ENCODE peak calls at places on chromosomes 5 and 9, in six cellular contexts. One of them, this sample, is unnamed.

GRCh38 chr5:138685052-138685755 is 68.0 kb upstream of the CTNNA1 start:
- DNase-seq in mesenchymal stem cell: peak
- DNase-seq in H9: no peak
- DNase-seq in neuronal stem cell: no peak
- DNase-seq in mesendoderm: no peak
- DNase-seq in trophoblast cell: no peak
- DNase-seq in this sample: no peak

GRCh38 chr5:170275376-170275994 is 22.1 kb downstream of the LCP2 start:
- DNase-seq in mesenchymal stem cell: no peak
- DNase-seq in H9: no peak
- DNase-seq in neuronal stem cell: no peak
- DNase-seq in mesendoderm: no peak
- DNase-seq in trophoblast cell: peak
- DNase-seq in this sample: no peak

GRCh38 chr5:93578813-93579560 is 2.0 kb downstream of the NR2F1-AS1 start:
- DNase-seq in mesenchymal stem cell: peak
- DNase-seq in H9: peak
- DNase-seq in neuronal stem cell: no peak
- DNase-seq in mesendoderm: no peak
- DNase-seq in trophoblast cell: no peak
- DNase-seq in this sample: peak

GRCh38 chr5:19122923-19123322 is 865.1 kb downstream of the CDH18 start:
- DNase-seq in mesenchymal stem cell: no peak
- DNase-seq in H9: no peak
- DNase-seq in neuronal stem cell: no peak
- DNase-seq in mesendoderm: no peak
- DNase-seq in trophoblast cell: no peak
- DNase-seq in this sample: no peak

GRCh38 chr5:132044207-132044606 is 16.2 kb upstream of the IL3 start:
- DNase-seq in mesenchymal stem cell: no peak
- DNase-seq in H9: peak
- DNase-seq in neuronal stem cell: no peak
- DNase-seq in mesendoderm: no peak
- DNase-seq in trophoblast cell: peak
- DNase-seq in this sample: no peak

GRCh38 chr5:178780581-178781498 is 50.4 kb upstream of the ZNF354A start:
- DNase-seq in mesenchymal stem cell: no peak
- DNase-seq in H9: no peak
- DNase-seq in neuronal stem cell: no peak
- DNase-seq in mesendoderm: no peak
- DNase-seq in trophoblast cell: no peak
- DNase-seq in this sample: no peak

GRCh38 chr5:78050888-78051287 is 243.6 kb downstream of the AP3B1 start:
- DNase-seq in mesenchymal stem cell: peak
- DNase-seq in H9: no peak
- DNase-seq in neuronal stem cell: no peak
- DNase-seq in mesendoderm: no peak
- DNase-seq in trophoblast cell: no peak
- DNase-seq in this sample: peak

GRCh38 chr5:125276121-125276520 is 529.7 kb upstream of the ZNF608 start:
- DNase-seq in mesenchymal stem cell: no peak
- DNase-seq in H9: no peak
- DNase-seq in neuronal stem cell: no peak
- DNase-seq in mesendoderm: no peak
- DNase-seq in trophoblast cell: no peak
- DNase-seq in this sample: no peak

GRCh38 chr9:114155967-114156294 is 594 bp downstream of the COL27A1 start:
- DNase-seq in mesenchymal stem cell: no peak
- DNase-seq in H9: no peak
- DNase-seq in neuronal stem cell: no peak
- DNase-seq in mesendoderm: no peak
- DNase-seq in trophoblast cell: no peak
- DNase-seq in this sample: no peak

GRCh38 chr5:111859533-111860270 is 102.7 kb upstream of the NREP start:
- DNase-seq in mesenchymal stem cell: peak
- DNase-seq in H9: no peak
- DNase-seq in neuronal stem cell: no peak
- DNase-seq in mesendoderm: no peak
- DNase-seq in trophoblast cell: no peak
- DNase-seq in this sample: peak

GRCh38 chr9:133759146-133759900 is 21.2 kb upstream of the SARDH start:
- DNase-seq in mesenchymal stem cell: no peak
- DNase-seq in H9: peak
- DNase-seq in neuronal stem cell: no peak
- DNase-seq in mesendoderm: no peak
- DNase-seq in trophoblast cell: no peak
- DNase-seq in this sample: no peak

GRCh38 chr5:178304761-178305645 is 72.4 kb upstream of the PHYKPL start:
- DNase-seq in mesenchymal stem cell: no peak
- DNase-seq in H9: peak
- DNase-seq in neuronal stem cell: no peak
- DNase-seq in mesendoderm: no peak
- DNase-seq in trophoblast cell: no peak
- DNase-seq in this sample: no peak

GRCh38 chr9:37324691-37325490 is 97.6 kb upstream of the GRHPR start:
- DNase-seq in mesenchymal stem cell: no peak
- DNase-seq in H9: no peak
- DNase-seq in neuronal stem cell: peak
- DNase-seq in mesendoderm: no peak
- DNase-seq in trophoblast cell: no peak
- DNase-seq in this sample: no peak

GRCh38 chr5:132430736-132431135 is 59.8 kb downstream of the IRF1 start:
- DNase-seq in mesenchymal stem cell: no peak
- DNase-seq in H9: no peak
- DNase-seq in neuronal stem cell: no peak
- DNase-seq in mesendoderm: no peak
- DNase-seq in trophoblast cell: no peak
- DNase-seq in this sample: no peak

GRCh38 chr5:9332026-9332425 is 213.8 kb downstream of the SEMA5A start:
- DNase-seq in mesenchymal stem cell: no peak
- DNase-seq in H9: no peak
- DNase-seq in neuronal stem cell: no peak
- DNase-seq in mesendoderm: no peak
- DNase-seq in trophoblast cell: no peak
- DNase-seq in this sample: no peak
- H3K23ac ChIP-seq in mesenchymal stem cell: no peak
- H3K23ac ChIP-seq in H9: no peak
- H3K23ac ChIP-seq in neuronal stem cell: peak
- H3K23ac ChIP-seq in mesendoderm: no peak
- H3K23ac ChIP-seq in trophoblast cell: peak
- H3K23ac ChIP-seq in this sample: no peak

DNA sequence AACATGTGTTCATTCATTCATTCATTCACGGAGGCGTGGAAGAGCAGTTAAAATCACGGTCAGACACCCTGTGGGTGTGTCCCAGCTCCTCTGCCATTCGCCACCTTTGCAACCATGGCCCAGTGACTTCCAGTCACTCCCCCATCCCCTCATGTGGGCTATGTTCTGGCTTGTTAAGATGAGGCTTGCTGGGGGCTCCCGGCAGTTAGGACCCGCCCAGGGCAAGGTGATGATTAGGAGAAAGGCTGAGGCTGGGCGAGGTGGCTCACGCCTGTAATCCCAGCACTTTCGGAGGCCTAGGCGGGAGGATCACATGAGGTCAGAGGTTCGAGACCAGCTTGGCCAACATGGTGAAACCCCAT is 24.9 kb upstream of the PTGES start:
- DNase-seq in mesenchymal stem cell: no peak
- DNase-seq in H9: no peak
- DNase-seq in neuronal stem cell: no peak
- DNase-seq in mesendoderm: no peak
- DNase-seq in trophoblast cell: no peak
- DNase-seq in this sample: no peak
- H3K23ac ChIP-seq in mesenchymal stem cell: no peak
- H3K23ac ChIP-seq in H9: no peak
- H3K23ac ChIP-seq in neuronal stem cell: no peak
- H3K23ac ChIP-seq in mesendoderm: no peak
- H3K23ac ChIP-seq in trophoblast cell: no peak
- H3K23ac ChIP-seq in this sample: peak

DNA sequence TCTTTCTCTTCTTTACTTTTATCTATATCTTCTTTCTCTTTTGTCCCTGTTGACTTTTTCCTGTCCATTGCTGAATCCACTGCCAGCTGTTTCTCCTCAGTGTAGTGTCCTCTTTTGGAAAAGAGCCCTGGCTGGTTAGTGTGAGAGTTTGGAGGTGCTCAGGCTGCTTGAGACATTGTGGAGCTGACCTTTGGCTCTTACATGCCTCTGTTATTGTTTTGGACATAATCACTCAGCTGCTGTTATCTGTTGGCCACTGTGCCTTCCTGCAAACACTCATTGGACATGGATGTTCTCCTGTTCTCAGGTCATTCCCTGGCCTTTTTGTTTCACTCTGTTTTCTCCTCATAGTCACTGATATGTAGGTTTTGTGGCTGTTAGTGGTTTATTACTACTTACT is 295.5 kb upstream of the RIOK2 start:
- DNase-seq in mesenchymal stem cell: peak
- DNase-seq in H9: no peak
- DNase-seq in neuronal stem cell: peak
- DNase-seq in mesendoderm: no peak
- DNase-seq in trophoblast cell: no peak
- DNase-seq in this sample: no peak
- H3K23ac ChIP-seq in mesenchymal stem cell: no peak
- H3K23ac ChIP-seq in H9: no peak
- H3K23ac ChIP-seq in neuronal stem cell: no peak
- H3K23ac ChIP-seq in mesendoderm: no peak
- H3K23ac ChIP-seq in trophoblast cell: no peak
- H3K23ac ChIP-seq in this sample: no peak

GRCh38 chr5:155938051-155938450 is 388.9 kb upstream of the SGCD start:
- DNase-seq in mesenchymal stem cell: no peak
- DNase-seq in H9: no peak
- DNase-seq in neuronal stem cell: no peak
- DNase-seq in mesendoderm: no peak
- DNase-seq in trophoblast cell: no peak
- DNase-seq in this sample: no peak

GRCh38 chr5:155935723-155936122 is 391.2 kb upstream of the SGCD start:
- DNase-seq in mesenchymal stem cell: no peak
- DNase-seq in H9: peak
- DNase-seq in neuronal stem cell: no peak
- DNase-seq in mesendoderm: no peak
- DNase-seq in trophoblast cell: no peak
- DNase-seq in this sample: no peak

GRCh38 chr5:155929081-155929480 is 397.9 kb upstream of the SGCD start:
- DNase-seq in mesenchymal stem cell: no peak
- DNase-seq in H9: no peak
- DNase-seq in neuronal stem cell: no peak
- DNase-seq in mesendoderm: no peak
- DNase-seq in trophoblast cell: no peak
- DNase-seq in this sample: no peak

GRCh38 chr5:155936520-155937406 is 390.2 kb upstream of the SGCD start:
- DNase-seq in mesenchymal stem cell: no peak
- DNase-seq in H9: peak
- DNase-seq in neuronal stem cell: no peak
- DNase-seq in mesendoderm: no peak
- DNase-seq in trophoblast cell: no peak
- DNase-seq in this sample: no peak

DNA sequence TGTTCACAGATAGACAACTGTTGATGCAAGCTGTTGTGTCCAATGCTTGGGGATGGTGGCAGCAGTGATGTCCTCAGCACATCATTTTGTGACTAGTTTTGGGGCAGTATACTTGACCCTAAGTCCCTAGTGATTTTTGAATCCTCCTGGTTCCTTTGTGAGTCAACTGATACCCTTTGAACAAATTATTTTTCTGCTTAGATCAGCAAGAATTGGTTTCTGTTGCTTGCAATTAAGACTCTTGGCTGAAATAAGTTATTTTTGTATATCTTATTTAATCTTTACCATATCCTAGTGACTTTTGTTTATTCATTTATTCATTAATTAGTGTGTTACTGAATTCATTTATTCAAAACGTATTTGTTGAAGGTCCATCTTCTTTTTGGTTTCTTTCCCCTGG is 392.0 kb upstream of the SGCD start:
- DNase-seq in mesenchymal stem cell: no peak
- DNase-seq in H9: no peak
- DNase-seq in neuronal stem cell: no peak
- DNase-seq in mesendoderm: no peak
- DNase-seq in trophoblast cell: no peak
- DNase-seq in this sample: no peak
- H3K23ac ChIP-seq in mesenchymal stem cell: no peak
- H3K23ac ChIP-seq in H9: no peak
- H3K23ac ChIP-seq in neuronal stem cell: no peak
- H3K23ac ChIP-seq in mesendoderm: no peak
- H3K23ac ChIP-seq in trophoblast cell: peak
- H3K23ac ChIP-seq in this sample: no peak

DNA sequence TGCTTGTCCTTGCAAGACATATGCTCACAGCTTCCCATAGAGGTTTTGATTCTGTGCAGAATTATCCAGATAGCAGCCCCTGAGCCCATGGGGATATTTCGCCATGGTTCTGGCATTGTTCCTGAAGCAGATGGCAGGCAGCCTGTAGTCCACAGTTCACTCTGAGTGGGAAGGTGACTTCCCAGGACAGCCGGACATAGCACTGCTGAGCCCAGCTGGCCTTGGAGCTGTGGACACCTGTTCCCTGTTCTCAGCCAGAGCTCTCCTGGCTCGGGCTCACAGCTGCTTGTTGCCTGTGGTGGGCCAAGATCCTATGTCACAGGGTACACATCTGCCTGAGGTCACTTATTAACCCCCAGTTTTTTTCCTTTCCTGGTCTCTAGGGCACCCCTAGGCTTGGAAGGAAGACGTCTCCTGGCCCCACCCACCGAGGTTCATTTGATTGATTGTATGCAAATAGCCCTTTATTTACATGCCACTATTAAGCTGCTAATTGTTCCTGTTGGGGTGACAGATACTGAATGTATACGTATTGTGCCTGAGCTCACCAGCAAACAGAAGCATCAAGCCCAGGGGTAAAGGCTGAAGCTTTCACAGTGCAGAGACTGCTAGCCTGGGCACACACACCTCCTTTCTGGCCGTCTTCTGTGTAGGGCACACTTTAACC is 96.6 kb upstream of the DMRT1 start:
- DNase-seq in mesenchymal stem cell: no peak
- DNase-seq in H9: no peak
- DNase-seq in neuronal stem cell: no peak
- DNase-seq in mesendoderm: peak
- DNase-seq in trophoblast cell: no peak
- DNase-seq in this sample: no peak
- H3K23ac ChIP-seq in mesenchymal stem cell: no peak
- H3K23ac ChIP-seq in H9: no peak
- H3K23ac ChIP-seq in neuronal stem cell: no peak
- H3K23ac ChIP-seq in mesendoderm: no peak
- H3K23ac ChIP-seq in trophoblast cell: no peak
- H3K23ac ChIP-seq in this sample: no peak